ENCODE peak calls at places on chromosomes 12 and 14, in five cellular contexts. T, C, W, D and Y are unnamed samples.

GRCh38 chr14:95185452-95186392 is 28.4 kb upstream of the DICER1 start:
- DNase-seq in T (no peak), D (peak), W (no peak), C (no peak), Y (no peak)

GRCh38 chr12:31496257-31496656 is 94.7 kb downstream of the DENND5B start:
- DNase-seq in D (peak), W (no peak), C (no peak), T (no peak), Y (no peak)

GRCh38 chr12:79897617-79898016 is 37.3 kb downstream of the PPP1R12A start:
- DNase-seq in W (no peak), D (peak), T (no peak), C (no peak), Y (no peak)

GRCh38 chr14:72611956-72612500 is 281.9 kb downstream of the DPF3 start:
- DNase-seq in W (no peak), T (no peak), C (no peak), D (no peak), Y (no peak)

GRCh38 chr12:56221233-56221756 is 427 bp downstream of the RNF41 start:
- DNase-seq in W (no peak), D (peak), C (peak), T (no peak), Y (no peak)

GRCh38 chr14:44271006-44271405 is 236.1 kb downstream of the FSCB start:
- DNase-seq in D (no peak), C (no peak), T (no peak), W (no peak), Y (no peak)

GRCh38 chr14:95248422-95248821 is 71.3 kb downstream of the CLMN start:
- DNase-seq in C (no peak), T (no peak), W (no peak), D (peak), Y (no peak)

GRCh38 chr14:37320106-37320505 is 122.4 kb downstream of the MIPOL1 start:
- DNase-seq in W (no peak), D (peak), T (no peak), C (no peak), Y (no peak)

GRCh38 chr14:73460691-73461127 is 2.4 kb upstream of the NUMB start:
- DNase-seq in D (peak), C (peak), W (no peak), T (no peak), Y (no peak)

GRCh38 chr12:12070674-12071661 is at the start of gene BCL2L14:
- DNase-seq in D (no peak), T (no peak), W (no peak), C (no peak), Y (no peak)

GRCh38 chr14:67416085-67416484 is 4.1 kb upstream of the PLEK2 start:
- DNase-seq in W (no peak), D (no peak), C (no peak), T (no peak), Y (no peak)

GRCh38 chr14:32560213-32560857 is 231.2 kb downstream of the AKAP6 start:
- DNase-seq in C (peak), D (peak), W (no peak), T (no peak), Y (no peak)

GRCh38 chr12:4615667-4616066 is 33.2 kb downstream of the AKAP3 start:
- DNase-seq in D (no peak), T (no peak), C (no peak), W (no peak), Y (no peak)

GRCh38 chr12:14849664-14850063 is 6.3 kb upstream of the ART4 start:
- DNase-seq in W (no peak), D (peak), T (no peak), C (no peak), Y (no peak)

GRCh38 chr14:28407931-28408330 is 358.7 kb upstream of the FOXG1 start:
- DNase-seq in C (no peak), T (no peak), W (no peak), D (no peak), Y (no peak)

GRCh38 chr14:65179918-65180724 is 77.8 kb upstream of the MAX start:
- DNase-seq in W (no peak), T (no peak), C (no peak), D (peak), Y (no peak)

GRCh38 chr14:92495041-92495440 is 18.5 kb upstream of the RIN3 start:
- DNase-seq in C (no peak), T (no peak), W (no peak), D (no peak), Y (no peak)

GRCh38 chr14:93911975-93912374 is 15.2 kb upstream of the FAM181A start:
- DNase-seq in W (no peak), C (no peak), D (no peak), T (no peak), Y (no peak)

GRCh38 chr12:5257763-5258475 is 174.0 kb upstream of the NTF3 start:
- DNase-seq in T (no peak), C (no peak), W (no peak), D (no peak), Y (no peak)

GRCh38 chr12:68400231-68400829 is 68.2 kb upstream of the MDM1 start:
- DNase-seq in T (no peak), C (peak), W (no peak), D (no peak), Y (no peak)